ENCODE peak calls at places on chromosome 10, in nine cellular contexts. E is heart right ventricle; F is anterior cingulate cortex; C is mesothelial cell of epicardium; N is Caki2; D is MCF 10A; V is LoVo; X is HTR-8/SVneo; Y is stimulated activated CD4-positive, alpha-beta T cell treated with anti-CD3 and anti-CD28 coated beads, TNF-alpha, amount 100 ng/mL, for 48 hours. A is an unnamed sample.

GRCh38 chr10:5545011-5545410 is 20.2 kb downstream of the CALML3 start:
- DNase-seq in E (no peak), F (no peak), Y (no peak), X (no peak), N (no peak), V (no peak), D (no peak), C (peak), A (no peak)

GRCh38 chr10:87657370-87657769 is 2.3 kb upstream of the PAPSS2 start:
- DNase-seq in C (no peak), F (no peak), V (no peak), D (no peak), Y (no peak), X (no peak), N (peak), E (no peak), A (peak)

GRCh38 chr10:113053881-113054280 is 103.8 kb downstream of the TCF7L2 start:
- DNase-seq in V (no peak), E (no peak), F (no peak), N (no peak), C (no peak), Y (no peak), X (no peak), D (no peak), A (no peak)

GRCh38 chr10:126618466-126618865 is 52.0 kb downstream of the C10orf90 start:
- DNase-seq in N (no peak), F (no peak), D (no peak), E (no peak), Y (no peak), X (no peak), V (no peak), C (no peak), A (peak)

GRCh38 chr10:97821308-97822038 is 28.2 kb upstream of the GOLGA7B start:
- DNase-seq in F (no peak), V (no peak), C (no peak), X (no peak), N (no peak), D (peak), Y (no peak), E (peak), A (no peak)

GRCh38 chr10:90051474-90051873 is 350.1 kb downstream of the KIF20B start:
- DNase-seq in F (no peak), N (no peak), V (no peak), X (no peak), C (no peak), E (no peak), D (peak), Y (no peak), A (no peak)

GRCh38 chr10:110005716-110006115 is 2.1 kb upstream of the ADD3 start:
- DNase-seq in E (peak), X (no peak), D (peak), Y (no peak), F (peak), V (no peak), N (peak), C (no peak), A (peak)

GRCh38 chr10:108424656-108425055 is 1260.2 kb upstream of the SORCS1 start:
- DNase-seq in Y (no peak), X (no peak), D (peak), E (no peak), F (no peak), V (no peak), C (no peak), N (no peak), A (peak)

GRCh38 chr10:21526952-21527633 is 1.6 kb upstream of the SKIDA1 start:
- DNase-seq in C (no peak), Y (peak), F (peak), D (peak), X (no peak), V (peak), E (peak), N (peak), A (peak)